ENCODE peak calls at places on chromosomes 11 and 22, in seven cellular contexts. U is stomach, A is ascending aorta, Q is A549, Z is WTC11, D is astrocyte of the cerebellum, J is nephron progenitor cell. M is an unnamed sample.

GRCh38 chr11:78714539-78714938 is 139.9 kb upstream of the NARS2 start:
- DNase-seq in U (no peak), J (no peak), D (no peak), Z (peak; percentile 36), Q (no peak), A (no peak), M (no peak)

GRCh38 chr11:112655386-112655785 is 305.8 kb upstream of the NCAM1 start:
- DNase-seq in Q (no peak), Z (no peak), J (no peak), D (peak; percentile 57), A (peak; percentile 69), U (peak; percentile 33), M (no peak)

GRCh38 chr11:113351490-113351889 is 36.1 kb upstream of the ANKK1 start:
- DNase-seq in A (no peak), U (no peak), J (no peak), Z (no peak), Q (no peak), D (no peak), M (no peak)

GRCh38 chr22:36317658-36318271 is 64.8 kb downstream of the APOL1 start:
- DNase-seq in D (no peak), Z (no peak), U (no peak), A (no peak), J (no peak), Q (no peak), M (no peak)

GRCh38 chr11:2518112-2518982 is 73.5 kb downstream of the KCNQ1 start:
- DNase-seq in Q (no peak), A (peak; percentile 57), J (no peak), D (no peak), Z (peak; percentile 5), U (peak; percentile 23), M (peak; percentile 11)

GRCh38 chr11:35539781-35540281 is 14.4 kb upstream of the PAMR1 start:
- DNase-seq in Z (no peak), U (no peak), D (no peak), A (no peak), Q (no peak), J (no peak), M (no peak)

GRCh38 chr11:121763526-121763925 is 310.8 kb upstream of the SORL1-AS1 start:
- DNase-seq in Q (no peak), Z (no peak), J (no peak), A (no peak), D (no peak), U (no peak), M (no peak)

GRCh38 chr22:27895600-27895999 is 23.5 kb downstream of the PITPNB start:
- DNase-seq in Z (no peak), D (no peak), U (no peak), J (no peak), A (no peak), Q (no peak), M (no peak)

GRCh38 chr11:9858822-9859221 is 194.9 kb downstream of the SWAP70 start:
- DNase-seq in A (no peak), D (peak; percentile 64), Z (no peak), U (no peak), Q (no peak), J (no peak), M (no peak)

GRCh38 chr22:47676685-47677084 is 914.2 kb downstream of the TBC1D22A start:
- DNase-seq in D (no peak), U (no peak), Z (no peak), A (no peak), Q (no peak), J (no peak), M (no peak)

DNA sequence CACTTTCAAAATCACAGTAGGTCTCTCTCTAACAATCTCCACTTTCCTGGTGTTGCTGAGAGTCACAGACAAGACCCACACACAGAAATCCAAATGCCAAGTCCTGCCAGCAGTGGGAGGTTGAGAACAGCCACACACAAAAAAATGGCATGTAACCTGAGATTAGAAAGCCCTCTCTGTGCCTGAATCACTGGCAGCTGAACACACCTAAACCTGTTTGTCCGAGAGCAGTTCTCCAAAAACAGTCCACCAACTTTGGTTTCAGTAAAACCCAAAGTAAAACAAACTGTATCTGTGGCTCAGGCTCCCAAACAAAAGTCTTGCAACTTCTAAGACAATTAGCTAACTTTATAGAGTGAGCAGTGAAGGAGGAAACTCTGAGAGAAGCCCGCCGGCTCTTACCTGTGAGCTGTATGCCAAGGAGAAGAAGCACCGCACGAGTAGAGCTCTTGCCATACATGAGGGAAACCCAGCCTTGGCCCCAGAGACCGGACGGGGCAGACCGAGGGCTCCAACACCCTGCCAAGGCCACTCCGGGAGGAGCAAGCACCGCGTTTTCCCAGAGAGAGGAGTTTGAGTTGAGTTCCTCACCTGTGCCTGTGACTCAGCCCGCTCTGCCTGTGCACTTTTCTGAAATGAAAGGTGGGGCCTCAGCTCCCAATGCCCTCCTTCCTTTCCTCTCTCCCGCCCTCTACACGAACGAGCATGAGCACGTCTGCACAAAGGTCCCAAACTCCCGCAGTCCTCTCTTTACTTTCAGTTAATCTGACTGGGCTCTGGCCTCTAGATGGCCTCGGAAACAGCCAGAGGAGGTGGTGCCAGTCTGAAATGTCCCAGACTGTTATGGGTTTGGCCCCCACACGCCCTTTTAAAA is at the start of gene MPZL2:
- DNase-seq in A (no peak), U (peak; percentile 85), J (peak; percentile 14), Q (no peak), D (no peak), Z (peak; percentile 42), M (no peak)
- TF ChIP-seq CTCF in A (no peak), U (no peak), J (no peak), Q (no peak), D (no peak), Z (no peak), M (no peak)

GRCh38 chr11:43515090-43515489 is 156.4 kb downstream of the TTC17 start:
- DNase-seq in A (no peak), Z (peak; percentile 57), U (no peak), D (no peak), J (peak; percentile 11), Q (no peak), M (no peak)
- TF ChIP-seq CTCF in A (no peak), Z (no peak), U (no peak), D (no peak), J (no peak), Q (no peak), M (no peak)

GRCh38 chr22:49548356-49549202 is 279.1 kb downstream of the BRD1 start:
- DNase-seq in D (no peak), Z (peak; percentile 69), J (no peak), Q (no peak), A (peak; percentile 41), U (no peak), M (no peak)
- TF ChIP-seq CTCF in D (no peak), Z (peak; percentile 25), J (no peak), Q (no peak), A (no peak), U (no peak), M (no peak)

GRCh38 chr11:58742981-58743880 is 11.5 kb upstream of the GLYAT start:
- DNase-seq in D (no peak), J (peak; percentile 1), Z (no peak), A (no peak), U (no peak), Q (no peak), M (no peak)
- TF ChIP-seq CTCF in D (no peak), J (no peak), Z (peak; percentile 39), A (no peak), U (no peak), Q (no peak), M (no peak)